ENCODE peak calls at places on chromosome 11, in four cellular contexts. F is caudate nucleus; K is CD8-positive, alpha-beta memory T cell; Q is HCT116. D is an unnamed sample.

GRCh38 chr11:66749091-66749490 is 20.1 kb upstream of the SPTBN2 start:
- DNase-seq in F (no peak), K (no peak), Q (no peak), D (no peak)

GRCh38 chr11:36352919-36353318 is 56.8 kb downstream of the PRR5L start:
- DNase-seq in F (no peak), K (peak), Q (no peak), D (no peak)

GRCh38 chr11:21250196-21250595 is 580.8 kb downstream of the NELL1 start:
- DNase-seq in F (no peak), K (no peak), Q (no peak), D (no peak)

GRCh38 chr11:67024410-67024809 is 1.5 kb downstream of the SYT12 start:
- DNase-seq in F (no peak), K (peak), Q (no peak), D (no peak)

GRCh38 chr11:33557201-33557600 is 143.4 kb downstream of the C11orf91 start:
- DNase-seq in F (no peak), K (no peak), Q (no peak), D (no peak)

GRCh38 chr11:61037694-61038093 is 64.6 kb upstream of the CD5 start:
- DNase-seq in F (no peak), K (no peak), Q (no peak), D (no peak)

GRCh38 chr11:84091212-84091986 is 805.2 kb upstream of the CCDC90B start:
- DNase-seq in F (no peak), K (no peak), Q (no peak), D (no peak)

GRCh38 chr11:33478111-33478573 is 221.0 kb downstream of the HIPK3 start:
- DNase-seq in F (no peak), K (no peak), Q (no peak), D (no peak)

GRCh38 chr11:27209562-27210005 is 153.4 kb downstream of the CCDC34 start:
- DNase-seq in F (no peak), K (no peak), Q (peak), D (no peak)

GRCh38 chr11:86743223-86744118 is 56.9 kb upstream of the PRSS23 start:
- DNase-seq in F (no peak), K (no peak), Q (peak), D (no peak)

DNA sequence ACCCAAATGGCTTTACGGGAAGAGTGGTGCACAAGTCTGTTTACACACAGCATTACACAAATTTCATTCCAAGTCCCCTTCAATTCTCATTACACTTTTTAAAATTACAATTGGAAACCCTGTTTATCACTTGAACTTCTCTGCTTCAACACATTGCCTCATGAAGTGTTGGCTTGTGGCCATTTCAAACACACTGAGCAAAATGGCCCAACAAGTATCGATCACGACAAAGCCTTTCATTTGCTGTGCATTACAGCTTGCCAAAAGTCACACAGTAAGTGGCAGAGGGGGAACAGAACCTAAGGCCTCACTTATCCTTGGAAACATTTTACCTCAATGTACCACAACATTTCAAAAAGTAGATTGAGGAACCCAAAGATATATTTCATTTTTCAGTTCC is 18.0 kb upstream of the TPH1 start:
- DNase-seq in F (no peak), K (no peak), Q (no peak), D (no peak)
- H3K27ac ChIP-seq in F (no peak), K (no peak), Q (no peak), D (no peak)

GRCh38 chr11:134034496-134035381 is 34.1 kb upstream of the JAM3 start:
- DNase-seq in F (no peak), K (no peak), Q (no peak), D (no peak)

GRCh38 chr11:134033696-134034491 is 35.0 kb upstream of the JAM3 start:
- DNase-seq in F (no peak), K (peak), Q (peak), D (peak)

GRCh38 chr11:134032031-134032430 is 36.8 kb upstream of the JAM3 start:
- DNase-seq in F (no peak), K (no peak), Q (no peak), D (no peak)

GRCh38 chr11:134032501-134033091 is 36.3 kb upstream of the JAM3 start:
- DNase-seq in F (no peak), K (no peak), Q (no peak), D (no peak)

DNA sequence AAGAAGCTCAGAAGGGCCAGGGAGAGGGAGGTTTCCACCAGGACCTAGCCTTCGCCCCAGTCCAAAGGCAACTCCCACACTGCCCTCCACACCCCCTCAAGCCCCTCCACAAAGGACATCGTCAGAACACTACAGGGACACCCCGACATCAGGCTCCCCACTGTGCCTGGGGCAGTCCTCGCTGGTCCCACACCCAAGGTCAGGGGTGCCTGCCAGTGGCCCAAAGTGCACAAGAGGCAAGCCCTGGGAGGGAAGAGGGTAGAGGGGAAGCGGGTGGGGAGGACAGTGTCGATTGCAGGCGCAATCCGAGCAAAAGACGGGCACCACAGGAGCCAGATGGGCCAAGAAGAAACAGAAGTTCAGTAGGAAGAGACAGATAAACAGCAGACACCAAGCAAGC is 35.6 kb upstream of the JAM3 start:
- DNase-seq in F (no peak), K (no peak), Q (no peak), D (no peak)
- H3K27ac ChIP-seq in F (peak), K (no peak), Q (no peak), D (peak)

DNA sequence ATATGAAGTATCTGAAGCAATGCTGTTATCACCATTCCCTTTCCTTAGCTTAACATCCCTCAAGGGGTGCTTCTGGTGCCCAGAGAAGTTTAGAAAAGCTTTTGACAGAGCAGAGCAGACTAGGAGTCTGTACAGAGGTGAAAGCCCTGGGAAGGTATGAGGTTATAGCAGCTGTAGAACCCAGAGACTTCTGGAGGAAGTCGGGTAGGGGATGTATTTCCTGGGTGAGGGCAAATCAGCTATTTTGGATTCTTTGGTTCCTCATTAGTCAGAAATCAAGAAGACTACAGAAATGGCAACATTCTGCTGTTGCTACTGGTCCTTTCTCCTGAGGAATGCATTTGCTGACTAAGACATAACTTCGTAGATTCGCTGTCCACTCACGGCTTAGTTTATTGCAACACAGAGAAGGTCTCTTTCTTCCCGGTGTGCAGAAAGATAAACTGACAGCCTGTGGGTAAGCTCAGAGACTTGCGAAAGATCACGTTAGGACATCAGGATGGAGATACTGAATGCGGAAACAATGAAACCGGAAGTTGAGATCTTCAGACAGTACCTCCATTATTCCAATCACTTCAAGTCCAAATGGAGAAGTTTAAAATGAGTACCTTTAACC is 25.3 kb upstream of the SESN3 start:
- DNase-seq in F (no peak), K (no peak), Q (no peak), D (no peak)
- H3K27ac ChIP-seq in F (peak), K (no peak), Q (no peak), D (peak)

GRCh38 chr11:68842427-68843051 is 823 bp upstream of the CPT1A start:
- DNase-seq in F (no peak), K (no peak), Q (no peak), D (no peak)
- H3K27ac ChIP-seq in F (no peak), K (peak), Q (peak), D (no peak)

DNA sequence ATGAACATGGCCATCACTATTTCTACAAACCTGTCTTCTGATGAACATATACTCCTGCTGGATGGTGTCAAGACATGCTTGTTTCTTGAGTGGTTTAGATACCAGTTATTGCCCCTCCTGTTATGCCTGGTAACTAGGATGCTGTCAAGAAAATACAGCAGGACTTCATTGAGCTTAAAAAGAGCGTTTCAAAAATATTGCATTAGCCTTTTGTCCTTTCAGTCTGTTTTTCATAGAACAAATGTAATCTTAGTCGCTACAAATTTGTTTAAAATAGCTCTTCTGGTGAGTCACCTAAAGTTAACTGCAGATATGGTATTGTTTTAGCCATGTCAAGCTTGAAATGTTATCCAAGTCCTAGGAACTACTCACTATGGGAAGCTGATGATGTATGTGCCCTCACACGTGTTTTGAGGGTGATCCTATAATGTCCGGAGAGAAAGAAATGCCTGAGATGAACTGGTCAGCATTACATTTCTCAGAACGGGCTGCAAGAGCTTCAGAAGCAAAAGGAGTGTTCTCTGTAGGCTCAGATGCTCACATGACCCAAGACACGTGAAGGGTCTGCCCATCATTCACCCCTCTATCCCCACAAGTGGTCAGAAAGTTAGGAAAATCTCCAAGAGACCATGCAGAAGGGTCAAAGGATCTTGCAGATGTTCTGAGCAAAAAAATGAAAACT is 20.7 kb downstream of the ADM start:
- DNase-seq in F (no peak), K (no peak), Q (no peak), D (no peak)
- H3K27ac ChIP-seq in F (no peak), K (no peak), Q (no peak), D (no peak)

GRCh38 chr11:130634981-130635473 is 186.6 kb downstream of the ADAMTS15 start:
- DNase-seq in F (no peak), K (no peak), Q (no peak), D (no peak)

GRCh38 chr11:130631119-130631518 is 182.7 kb downstream of the ADAMTS15 start:
- DNase-seq in F (no peak), K (no peak), Q (peak), D (no peak)

GRCh38 chr11:130635937-130636336 is 187.5 kb downstream of the ADAMTS15 start:
- DNase-seq in F (no peak), K (no peak), Q (no peak), D (no peak)

GRCh38 chr11:130634186-130634585 is 185.7 kb downstream of the ADAMTS15 start:
- DNase-seq in F (no peak), K (no peak), Q (no peak), D (no peak)

GRCh38 chr11:130633466-130633865 is 185.0 kb downstream of the ADAMTS15 start:
- DNase-seq in F (no peak), K (no peak), Q (no peak), D (no peak)
- H3K27ac ChIP-seq in F (no peak), K (no peak), Q (no peak), D (no peak)

DNA sequence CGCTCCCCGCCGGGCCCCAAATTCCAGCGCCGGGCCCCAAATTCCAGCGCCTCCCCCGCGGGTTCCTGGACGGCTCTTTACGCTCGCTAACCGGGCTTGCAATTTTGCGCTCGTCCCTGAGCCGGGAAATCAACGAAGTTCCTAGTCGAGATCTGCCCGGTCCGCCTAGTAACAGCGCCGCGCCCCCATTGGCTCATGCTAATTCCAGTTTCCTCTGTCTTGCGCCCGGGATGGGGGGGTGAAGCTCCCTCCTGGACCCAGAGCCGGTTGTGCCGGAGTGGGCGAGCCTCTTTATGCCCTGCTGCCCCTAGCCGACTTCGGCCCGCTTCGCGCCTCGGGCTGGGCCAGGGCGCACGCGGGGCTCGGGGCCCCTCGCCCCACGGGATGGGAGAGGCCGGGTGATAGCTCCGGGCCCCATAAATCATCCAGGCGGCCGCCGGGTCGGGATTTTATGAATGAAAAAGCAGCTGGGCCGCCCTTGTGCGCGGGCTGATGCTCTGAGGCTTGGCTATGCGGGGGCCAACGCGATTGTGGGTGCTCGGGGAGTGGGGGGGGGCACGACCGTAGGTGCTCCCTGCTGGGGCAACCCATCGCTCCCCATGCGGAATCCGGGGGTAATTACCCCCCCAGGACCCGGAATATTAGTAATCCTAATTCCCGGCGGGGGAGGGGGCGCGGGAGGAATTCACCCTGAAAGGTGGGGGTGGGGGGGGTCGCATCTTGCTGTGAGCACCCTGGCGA is 1.8 kb upstream of the CCND1 start:
- DNase-seq in F (peak), K (no peak), Q (peak), D (peak)
- H3K27ac ChIP-seq in F (peak), K (no peak), Q (peak), D (peak)

D was measured in substantia nigra.